ENCODE peak calls at places on chromosomes 4 and X, in six cellular contexts. One of them, this sample, is unnamed.
A peak's percentile ranks its signal among the peaks of the same experiment; 100 is the strongest.

GRCh38 chrX:38968344-38968743 is 167.1 kb downstream of the MID1IP1 start:
- DNase-seq in GM04504: no peak
- DNase-seq in glutamatergic neuron: no peak
- DNase-seq in dermis blood vessel endothelial cell: no peak
- DNase-seq in hypothalamus: no peak
- DNase-seq in transverse colon: no peak
- DNase-seq in this sample: peak; percentile 22

GRCh38 chr4:142984871-142985585 is 138.9 kb upstream of the INPP4B start:
- DNase-seq in transverse colon: no peak
- DNase-seq in GM04504: no peak
- DNase-seq in dermis blood vessel endothelial cell: peak; percentile 28
- DNase-seq in hypothalamus: no peak
- DNase-seq in glutamatergic neuron: no peak
- DNase-seq in this sample: peak; percentile 13

GRCh38 chr4:113497154-113497553 is 264.4 kb downstream of the CAMK2D start:
- DNase-seq in GM04504: no peak
- DNase-seq in glutamatergic neuron: no peak
- DNase-seq in transverse colon: no peak
- DNase-seq in dermis blood vessel endothelial cell: no peak
- DNase-seq in hypothalamus: no peak
- DNase-seq in this sample: no peak

GRCh38 chr4:159002950-159003349 is 99.9 kb upstream of the RAPGEF2 start:
- DNase-seq in glutamatergic neuron: no peak
- DNase-seq in GM04504: no peak
- DNase-seq in transverse colon: no peak
- DNase-seq in dermis blood vessel endothelial cell: peak; percentile 78
- DNase-seq in hypothalamus: no peak
- DNase-seq in this sample: peak; percentile 74

GRCh38 chrX:73267979-73268378 is 53.3 kb upstream of the NAP1L2 start:
- DNase-seq in glutamatergic neuron: no peak
- DNase-seq in transverse colon: no peak
- DNase-seq in hypothalamus: no peak
- DNase-seq in dermis blood vessel endothelial cell: no peak
- DNase-seq in GM04504: no peak
- DNase-seq in this sample: no peak

GRCh38 chr4:38673109-38673978 is 9.3 kb downstream of the KLF3 start:
- DNase-seq in transverse colon: peak; percentile 93
- DNase-seq in hypothalamus: no peak
- DNase-seq in glutamatergic neuron: no peak
- DNase-seq in dermis blood vessel endothelial cell: no peak
- DNase-seq in GM04504: no peak
- DNase-seq in this sample: peak; percentile 74

GRCh38 chr4:157035471-157035870 is 40.5 kb upstream of the GLRB start:
- DNase-seq in transverse colon: no peak
- DNase-seq in glutamatergic neuron: no peak
- DNase-seq in dermis blood vessel endothelial cell: no peak
- DNase-seq in hypothalamus: no peak
- DNase-seq in GM04504: no peak
- DNase-seq in this sample: no peak

GRCh38 chr4:108636246-108636645 is 14.2 kb upstream of the OSTC start:
- DNase-seq in hypothalamus: no peak
- DNase-seq in transverse colon: no peak
- DNase-seq in dermis blood vessel endothelial cell: no peak
- DNase-seq in GM04504: no peak
- DNase-seq in glutamatergic neuron: no peak
- DNase-seq in this sample: peak; percentile 41

GRCh38 chr4:152436384-152436783 is 99.5 kb downstream of the FBXW7 start:
- DNase-seq in transverse colon: no peak
- DNase-seq in glutamatergic neuron: no peak
- DNase-seq in GM04504: no peak
- DNase-seq in dermis blood vessel endothelial cell: no peak
- DNase-seq in hypothalamus: no peak
- DNase-seq in this sample: no peak

GRCh38 chr4:48017108-48017527 is 546 bp downstream of the NIPAL1 start:
- DNase-seq in hypothalamus: no peak
- DNase-seq in GM04504: no peak
- DNase-seq in transverse colon: peak; percentile 80
- DNase-seq in glutamatergic neuron: peak; percentile 61
- DNase-seq in dermis blood vessel endothelial cell: peak; percentile 61
- DNase-seq in this sample: peak; percentile 72

GRCh38 chr4:69497081-69497480 is 1.4 kb upstream of the UGT2B4 start:
- DNase-seq in glutamatergic neuron: no peak
- DNase-seq in GM04504: no peak
- DNase-seq in transverse colon: no peak
- DNase-seq in dermis blood vessel endothelial cell: no peak
- DNase-seq in hypothalamus: no peak
- DNase-seq in this sample: peak; percentile 19

GRCh38 chr4:46270986-46271596 is 118.8 kb downstream of the GABRA2 start:
- DNase-seq in glutamatergic neuron: no peak
- DNase-seq in GM04504: no peak
- DNase-seq in dermis blood vessel endothelial cell: peak; percentile 0
- DNase-seq in transverse colon: no peak
- DNase-seq in hypothalamus: no peak
- DNase-seq in this sample: peak; percentile 26

GRCh38 chr4:1180663-1181062 is 8.3 kb upstream of the SPON2 start:
- DNase-seq in dermis blood vessel endothelial cell: no peak
- DNase-seq in GM04504: no peak
- DNase-seq in transverse colon: no peak
- DNase-seq in hypothalamus: no peak
- DNase-seq in glutamatergic neuron: no peak
- DNase-seq in this sample: no peak

GRCh38 chr4:165872443-165873297 is at the start of gene TLL1:
- DNase-seq in glutamatergic neuron: peak; percentile 38
- DNase-seq in transverse colon: no peak
- DNase-seq in hypothalamus: no peak
- DNase-seq in GM04504: no peak
- DNase-seq in dermis blood vessel endothelial cell: peak; percentile 47
- DNase-seq in this sample: peak; percentile 31

GRCh38 chrX:21683910-21684309 is 25.8 kb upstream of the KLHL34 start:
- DNase-seq in hypothalamus: no peak
- DNase-seq in transverse colon: no peak
- DNase-seq in glutamatergic neuron: no peak
- DNase-seq in GM04504: peak; percentile 10
- DNase-seq in dermis blood vessel endothelial cell: no peak
- DNase-seq in this sample: peak; percentile 67

GRCh38 chrX:16082470-16083085 is 40.8 kb upstream of the GRPR start:
- DNase-seq in transverse colon: no peak
- DNase-seq in GM04504: no peak
- DNase-seq in hypothalamus: no peak
- DNase-seq in glutamatergic neuron: no peak
- DNase-seq in dermis blood vessel endothelial cell: no peak
- DNase-seq in this sample: no peak

GRCh38 chr4:65552071-65552470 is 118.2 kb downstream of the EPHA5 start:
- DNase-seq in dermis blood vessel endothelial cell: no peak
- DNase-seq in hypothalamus: no peak
- DNase-seq in transverse colon: no peak
- DNase-seq in GM04504: no peak
- DNase-seq in glutamatergic neuron: no peak
- DNase-seq in this sample: no peak

GRCh38 chr4:120855307-120856001 is 67.1 kb downstream of the PRDM5 start:
- DNase-seq in GM04504: no peak
- DNase-seq in glutamatergic neuron: no peak
- DNase-seq in dermis blood vessel endothelial cell: no peak
- DNase-seq in transverse colon: no peak
- DNase-seq in hypothalamus: no peak
- DNase-seq in this sample: no peak

GRCh38 chr4:107991945-107992625 is 2.4 kb downstream of the HADH start:
- DNase-seq in dermis blood vessel endothelial cell: no peak
- DNase-seq in GM04504: no peak
- DNase-seq in transverse colon: no peak
- DNase-seq in hypothalamus: no peak
- DNase-seq in glutamatergic neuron: no peak
- DNase-seq in this sample: peak; percentile 38

GRCh38 chr4:79748835-79749234 is 324.2 kb downstream of the ANTXR2 start:
- DNase-seq in hypothalamus: no peak
- DNase-seq in GM04504: no peak
- DNase-seq in dermis blood vessel endothelial cell: no peak
- DNase-seq in glutamatergic neuron: no peak
- DNase-seq in transverse colon: no peak
- DNase-seq in this sample: no peak

GRCh38 chr4:173517781-173518371 is 12.2 kb downstream of the HAND2 start:
- DNase-seq in transverse colon: peak; percentile 50
- DNase-seq in GM04504: no peak
- DNase-seq in hypothalamus: no peak
- DNase-seq in glutamatergic neuron: peak; percentile 46
- DNase-seq in dermis blood vessel endothelial cell: no peak
- DNase-seq in this sample: no peak

This sample was measured in fibroblast of mammary gland.